ENCODE peak calls at places on chromosomes 4 and X, in eight cellular contexts. O is endothelial cell of umbilical vein, Y is A549, A is HCT116, G is SK-N-SH, L is H1, D is GM12878, W is K562. Z is an unnamed sample.

GRCh38 chrX:33840176-33840575 is 291.9 kb downstream of the FAM47A start:
- DNase-seq in O (no peak), Y (no peak), A (no peak), G (no peak), L (no peak), D (no peak), W (no peak), Z (no peak)

GRCh38 chrX:54074826-54075225 is 30.6 kb upstream of the PHF8 start:
- DNase-seq in O (no peak), Y (no peak), A (no peak), G (no peak), L (no peak), D (no peak), W (no peak), Z (no peak)

GRCh38 chr4:113223001-113223400 is 173.5 kb downstream of the ANK2 start:
- DNase-seq in O (no peak), Y (no peak), A (no peak), G (no peak), L (no peak), D (no peak), W (no peak), Z (no peak)

GRCh38 chr4:138835833-138836521 is 179.6 kb upstream of the NOCT start:
- DNase-seq in O (peak), Y (peak), A (no peak), G (peak), L (no peak), D (no peak), W (no peak), Z (peak)

GRCh38 chr4:82629238-82630000 is 67.6 kb upstream of the TMEM150C start:
- DNase-seq in O (no peak), Y (no peak), A (no peak), G (no peak), L (no peak), D (no peak), W (no peak), Z (no peak)

GRCh38 chr4:146051724-146052396 is 113.2 kb upstream of the ZNF827 start:
- DNase-seq in O (no peak), Y (no peak), A (no peak), G (no peak), L (no peak), D (no peak), W (no peak), Z (no peak)

GRCh38 chr4:147492761-147493160 is 11.9 kb downstream of the EDNRA start:
- DNase-seq in O (peak), Y (no peak), A (no peak), G (no peak), L (no peak), D (peak), W (no peak), Z (no peak)

GRCh38 chr4:139229534-139230039 is 50.4 kb downstream of the MGARP start:
- DNase-seq in O (peak), Y (peak), A (peak), G (peak), L (no peak), D (no peak), W (peak), Z (peak)

GRCh38 chr4:70559924-70560323 is 32.1 kb upstream of the AMBN start:
- DNase-seq in O (no peak), Y (no peak), A (no peak), G (no peak), L (no peak), D (no peak), W (no peak), Z (no peak)

GRCh38 chr4:10546-10870 is 42.6 kb upstream of the ZNF595 start:
- DNase-seq in O (no peak), Y (no peak), A (no peak), G (peak), L (no peak), D (no peak), W (no peak), Z (peak)

GRCh38 chr4:32775049-32775448 is 2054.9 kb downstream of the PCDH7 start:
- DNase-seq in O (no peak), Y (peak), A (peak), G (peak), L (no peak), D (no peak), W (no peak), Z (peak)

GRCh38 chr4:14560577-14560976 is 441.7 kb upstream of the CPEB2 start:
- DNase-seq in O (no peak), Y (no peak), A (no peak), G (no peak), L (no peak), D (no peak), W (no peak), Z (no peak)

GRCh38 chr4:24674279-24674678 is 89.9 kb upstream of the DHX15 start:
- DNase-seq in O (no peak), Y (no peak), A (no peak), G (no peak), L (no peak), D (no peak), W (no peak), Z (peak)
- H3K4me3 ChIP-seq in O (no peak), Y (no peak), A (no peak), G (no peak), L (no peak), D (no peak), W (no peak), Z (no peak)

DNA sequence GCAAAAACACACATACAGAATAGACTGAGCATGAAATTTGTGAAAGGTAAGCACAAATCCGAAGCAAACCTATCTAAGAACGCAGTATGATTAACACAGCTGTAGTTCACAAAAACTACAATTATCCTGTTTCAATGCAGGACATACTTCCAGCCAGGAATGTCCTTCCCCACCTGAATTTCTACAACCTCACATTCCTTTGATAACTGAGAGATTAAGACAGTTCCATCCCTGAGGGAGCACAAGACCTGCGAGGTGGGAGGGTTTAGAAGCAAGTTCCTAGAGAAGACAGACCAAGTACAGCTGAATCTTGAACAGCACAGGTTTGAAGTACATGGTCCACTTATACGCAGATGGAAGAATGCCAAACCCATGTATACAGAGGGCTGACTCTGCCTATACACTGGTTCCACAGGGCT is 10.6 kb downstream of the ABCG2 start:
- DNase-seq in O (no peak), Y (peak), A (no peak), G (no peak), L (no peak), D (no peak), W (no peak), Z (no peak)
- TF ChIP-seq CTCF in O (no peak), Y (no peak), A (no peak), G (no peak), L (no peak), D (no peak), W (no peak), Z (no peak)

DNA sequence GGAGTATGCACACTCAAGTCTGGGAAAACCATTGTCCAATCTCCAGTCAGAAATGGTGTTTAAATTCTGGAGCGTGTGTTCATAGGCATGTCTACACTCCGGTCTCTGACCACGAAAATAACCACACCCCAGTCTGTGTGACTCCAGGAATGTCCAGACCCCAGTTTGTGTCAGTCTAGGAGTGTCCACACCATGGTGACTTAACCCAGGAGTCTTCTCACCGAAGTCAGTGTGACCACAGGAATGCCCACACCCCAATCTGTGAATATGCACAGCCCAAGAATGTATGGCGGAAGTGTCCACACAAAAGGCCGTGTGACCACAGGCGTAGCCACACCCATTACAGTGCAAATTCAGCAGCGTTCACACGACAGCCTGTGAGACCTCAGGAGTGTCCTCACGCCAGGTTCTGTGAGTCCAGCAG is 11.4 kb downstream of the FTSJ1 start:
- DNase-seq in O (no peak), Y (peak), A (peak), G (no peak), L (no peak), D (no peak), W (peak), Z (no peak)
- TF ChIP-seq MAX in O (no peak), Y (no peak), A (no peak), G (no peak), L (no peak), D (no peak), W (no peak), Z (no peak)

DNA sequence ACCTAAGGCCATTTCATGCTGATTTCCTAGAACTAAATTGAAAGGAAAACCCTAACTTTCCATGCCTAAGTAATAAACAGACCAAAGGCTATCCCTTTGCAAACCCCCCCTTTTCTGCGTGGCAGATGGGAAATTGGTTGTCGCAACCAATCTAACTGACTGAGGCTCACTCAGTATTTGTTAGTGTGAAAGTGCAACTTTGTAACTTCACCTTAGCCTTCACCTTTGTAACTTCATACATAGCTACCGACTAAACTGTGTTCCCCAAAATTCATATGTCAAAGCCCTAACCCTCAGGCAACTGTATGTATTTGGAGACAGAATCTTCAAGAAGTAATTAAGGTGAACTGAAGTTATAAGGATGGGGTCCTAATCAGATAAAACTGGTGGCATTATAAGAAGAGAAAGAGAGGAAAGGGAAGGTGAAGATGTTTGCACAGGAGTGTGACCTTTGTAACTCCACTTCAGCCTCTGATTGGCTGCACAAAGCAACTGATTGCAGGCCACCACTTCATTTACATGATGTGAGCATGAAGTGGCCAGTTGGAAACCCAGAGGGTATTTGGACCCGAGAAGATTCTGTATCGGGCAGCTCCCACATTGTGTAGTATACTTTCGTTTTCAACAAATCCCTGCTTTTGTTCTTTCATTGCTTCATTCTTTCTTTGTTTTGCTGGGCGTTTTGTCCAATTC is 4.9 kb upstream of the TMEM33 start:
- DNase-seq in O (no peak), Y (no peak), A (no peak), G (no peak), L (no peak), D (no peak), W (no peak), Z (no peak)
- H3K4me3 ChIP-seq in O (no peak), Y (no peak), A (no peak), G (no peak), L (no peak), D (no peak), W (no peak), Z (no peak)

DNA sequence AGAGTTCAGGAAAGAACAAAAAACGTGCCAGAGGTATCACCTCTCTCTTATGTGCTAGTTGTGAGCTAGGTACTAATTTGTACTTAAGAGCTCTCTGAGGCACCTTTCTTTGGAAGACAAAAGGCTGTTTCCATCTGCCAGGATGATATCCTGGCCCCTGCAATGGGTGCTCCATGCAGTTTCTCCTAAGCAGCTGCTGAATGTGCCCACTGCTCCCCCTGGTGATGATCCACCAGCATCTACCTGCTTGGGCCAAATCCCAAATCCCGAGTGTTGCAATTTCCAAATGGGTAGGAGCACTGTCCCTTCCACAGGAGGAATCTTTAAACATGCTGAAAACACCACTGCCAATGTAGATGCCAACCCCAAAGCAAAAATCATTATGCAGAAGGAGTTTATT is 69.4 kb upstream of the C4orf50 start:
- DNase-seq in O (peak), Y (peak), A (peak), G (peak), L (peak), D (no peak), W (peak), Z (peak)
- TF ChIP-seq CTCF in O (peak), Y (peak), A (peak), G (no peak), L (peak), D (peak), W (peak), Z (peak)

GRCh38 chrX:31500920-31501319 is 429.1 kb upstream of the FTHL17 start:
- DNase-seq in O (peak), Y (no peak), A (no peak), G (no peak), L (no peak), D (no peak), W (no peak), Z (peak)
- TF ChIP-seq MAX in O (no peak), Y (no peak), A (no peak), G (no peak), L (no peak), D (no peak), W (no peak), Z (no peak)

GRCh38 chrX:13700380-13700779 is 11.5 kb downstream of the RAB9A start:
- DNase-seq in O (no peak), Y (no peak), A (no peak), G (no peak), L (no peak), D (no peak), W (no peak), Z (no peak)

GRCh38 chrX:13698432-13698831 is 9.5 kb downstream of the RAB9A start:
- DNase-seq in O (no peak), Y (no peak), A (no peak), G (no peak), L (no peak), D (no peak), W (no peak), Z (no peak)

GRCh38 chrX:13697440-13697839 is 8.5 kb downstream of the RAB9A start:
- DNase-seq in O (no peak), Y (no peak), A (no peak), G (no peak), L (no peak), D (peak), W (no peak), Z (peak)

GRCh38 chrX:13697976-13698375 is 9.0 kb downstream of the RAB9A start:
- DNase-seq in O (no peak), Y (no peak), A (no peak), G (no peak), L (no peak), D (no peak), W (no peak), Z (no peak)

DNA sequence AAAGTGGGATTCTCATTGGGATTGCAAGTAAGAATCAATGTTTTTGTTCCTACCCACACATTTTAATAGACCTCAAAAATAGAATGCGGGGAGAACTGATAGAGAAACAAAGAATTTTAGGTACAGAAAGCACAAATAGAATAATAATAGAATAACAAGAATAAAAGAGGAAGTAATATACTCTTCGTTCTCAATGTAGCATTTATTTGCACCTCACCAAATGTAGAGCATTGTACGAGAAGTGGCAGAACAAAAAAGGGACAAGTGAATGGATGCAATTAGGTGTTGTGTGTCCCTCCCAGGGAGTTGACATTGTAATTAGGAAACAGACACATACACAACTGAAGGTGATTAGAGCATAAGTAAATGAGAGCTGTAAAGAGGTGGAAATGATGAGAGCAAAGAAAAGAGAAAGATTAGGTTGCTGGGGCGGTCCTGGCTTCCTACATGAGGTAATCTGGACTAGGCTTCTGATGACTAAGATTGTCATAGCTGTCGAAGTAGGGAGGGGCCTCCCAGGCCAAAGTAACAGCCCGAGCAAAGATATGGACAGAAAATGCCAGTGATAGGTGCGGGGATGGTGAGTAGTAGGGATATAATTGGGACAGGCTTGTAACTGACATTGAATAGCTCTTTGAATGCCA is 10.4 kb downstream of the RAB9A start:
- DNase-seq in O (peak), Y (no peak), A (no peak), G (no peak), L (no peak), D (no peak), W (peak), Z (no peak)
- H3K4me3 ChIP-seq in O (no peak), Y (no peak), A (no peak), G (no peak), L (no peak), D (peak), W (no peak), Z (no peak)

GRCh38 chrX:150365953-150366911 is 3.1 kb downstream of the MAMLD1 start:
- DNase-seq in O (peak), Y (peak), A (no peak), G (no peak), L (peak), D (no peak), W (peak), Z (no peak)
- TF ChIP-seq CTCF in O (no peak), Y (peak), A (no peak), G (no peak), L (peak), D (no peak), W (no peak), Z (no peak)